ENCODE peak calls at places on chromosomes 6 and 20, in ten cellular contexts. Y, I, S, H, C, F, O, Q, M and G are unnamed samples.
A peak's percentile ranks its signal among the peaks of the same experiment; 100 is the strongest.

GRCh38 chr6:11755725-11756124 is 22.9 kb downstream of the ADTRP start:
- DNase-seq in Y (no peak), I (no peak), S (no peak), H (no peak), C (no peak), F (no peak), O (peak; percentile 43), Q (no peak), M (no peak), G (no peak)

GRCh38 chr20:49914310-49915117 is 815 bp downstream of the SPATA2 start:
- DNase-seq in Y (no peak), I (no peak), S (peak; percentile 39), H (no peak), C (no peak), F (no peak), O (peak; percentile 70), Q (no peak), M (no peak), G (no peak)

GRCh38 chr20:57503035-57503658 is 21.8 kb downstream of the CTCFL start:
- DNase-seq in Y (no peak), I (no peak), S (no peak), H (no peak), C (no peak), F (no peak), O (no peak), Q (no peak), M (no peak), G (no peak)

GRCh38 chr6:111154981-111155380 is 67.7 kb downstream of the SLC16A10 start:
- DNase-seq in Y (no peak), I (no peak), S (no peak), H (no peak), C (no peak), F (no peak), O (no peak), Q (no peak), M (no peak), G (no peak)

GRCh38 chr6:44061375-44062104 is 65.7 kb downstream of the MRPL14 start:
- DNase-seq in Y (no peak), I (no peak), S (no peak), H (no peak), C (no peak), F (no peak), O (peak; percentile 69), Q (no peak), M (no peak), G (no peak)

GRCh38 chr6:90350689-90351554 is 54.3 kb upstream of the BACH2 start:
- DNase-seq in Y (no peak), I (no peak), S (peak; percentile 47), H (peak; percentile 66), C (no peak), F (no peak), O (no peak), Q (no peak), M (no peak), G (no peak)

GRCh38 chr6:127902933-127903332 is 2.1 kb upstream of the THEMIS start:
- DNase-seq in Y (no peak), I (no peak), S (no peak), H (peak; percentile 19), C (no peak), F (no peak), O (no peak), Q (no peak), M (no peak), G (no peak)

GRCh38 chr20:36644713-36645109 is 1.3 kb downstream of the SLA2 start:
- DNase-seq in Y (no peak), I (no peak), S (no peak), H (no peak), C (no peak), F (no peak), O (peak; percentile 65), Q (no peak), M (no peak), G (no peak)

GRCh38 chr6:163170294-163170883 is 244.1 kb upstream of the QKI start:
- DNase-seq in Y (peak; percentile 45), I (no peak), S (peak; percentile 65), H (no peak), C (peak; percentile 59), F (no peak), O (peak; percentile 18), Q (no peak), M (peak; percentile 59), G (no peak)

GRCh38 chr6:134000443-134000842 is 47.4 kb downstream of the TBPL1 start:
- DNase-seq in Y (no peak), I (no peak), S (no peak), H (no peak), C (no peak), F (no peak), O (no peak), Q (no peak), M (no peak), G (no peak)
- H3K4me1 ChIP-seq in Y (no peaks in the 10 kb centered on the region), I (peaks cover 10% of the 10 kb centered on the region), S (peaks cover 3% of the 10 kb centered on the region), H (no peaks in the 10 kb centered on the region), C (peaks cover 2% of the 10 kb centered on the region), F (no peaks in the 10 kb centered on the region), O (no peaks in the 10 kb centered on the region), Q (peaks cover 2% of the 10 kb centered on the region), M (no peaks in the 10 kb centered on the region), G (peaks cover 16% of the 10 kb centered on the region)

DNA sequence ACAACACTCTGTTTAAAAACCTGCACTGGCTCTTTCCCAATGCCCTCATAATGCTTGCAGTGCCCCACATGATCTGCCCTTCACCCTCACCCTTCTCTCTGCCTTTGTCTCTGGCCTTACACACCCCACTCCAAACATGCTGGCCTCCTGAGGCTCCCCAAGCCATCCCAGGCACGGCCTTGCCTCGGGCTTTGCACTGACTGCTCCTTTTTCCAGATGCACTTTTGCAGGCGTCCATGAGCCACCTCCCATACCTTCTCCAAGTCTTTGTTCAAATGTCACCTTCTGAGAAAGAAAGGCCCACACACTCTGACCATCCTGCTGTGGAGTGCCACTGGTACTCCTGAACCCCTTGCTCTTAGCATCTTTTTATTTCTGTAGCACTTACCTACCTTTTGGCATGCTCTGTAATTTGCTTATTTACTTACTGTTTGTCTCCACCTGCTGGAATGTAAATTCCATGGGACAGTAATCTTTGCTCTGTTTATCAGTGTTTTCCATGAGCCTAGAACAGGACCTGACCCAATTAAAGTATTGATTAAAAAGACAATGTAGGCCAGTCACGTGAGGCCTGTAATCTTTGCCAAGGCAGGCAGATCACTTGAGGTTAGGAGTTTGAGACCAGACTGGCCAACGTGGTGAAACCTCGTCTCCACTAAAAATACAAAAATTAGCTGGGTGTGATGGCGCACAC is 30.7 kb downstream of the GFRA4 start:
- DNase-seq in Y (no peak), I (no peak), S (no peak), H (no peak), C (no peak), F (no peak), O (no peak), Q (no peak), M (no peak), G (no peak)
- H3K27ac ChIP-seq in Y (no peak overlapping the region), I (no peak overlapping the region), S (no peak overlapping the region), H (no peak overlapping the region), C (no peak overlapping the region), F (no peak overlapping the region), O (no peak overlapping the region), Q (no peak overlapping the region), M (no peak overlapping the region), G (no peak overlapping the region)

GRCh38 chr6:97049254-97050004 is 124.9 kb downstream of the KLHL32 start:
- DNase-seq in Y (no peak), I (no peak), S (peak; percentile 12), H (no peak), C (no peak), F (no peak), O (peak; percentile 21), Q (peak; percentile 26), M (no peak), G (no peak)

GRCh38 chr6:97048771-97049170 is 124.2 kb downstream of the KLHL32 start:
- DNase-seq in Y (no peak), I (no peak), S (no peak), H (no peak), C (no peak), F (no peak), O (no peak), Q (no peak), M (no peak), G (no peak)

GRCh38 chr6:97052152-97052787 is 127.7 kb downstream of the KLHL32 start:
- DNase-seq in Y (no peak), I (no peak), S (no peak), H (no peak), C (no peak), F (no peak), O (no peak), Q (no peak), M (no peak), G (no peak)

GRCh38 chr6:97055743-97056142 is 131.2 kb downstream of the KLHL32 start:
- DNase-seq in Y (peak; percentile 36), I (no peak), S (no peak), H (no peak), C (no peak), F (no peak), O (no peak), Q (no peak), M (no peak), G (no peak)

DNA sequence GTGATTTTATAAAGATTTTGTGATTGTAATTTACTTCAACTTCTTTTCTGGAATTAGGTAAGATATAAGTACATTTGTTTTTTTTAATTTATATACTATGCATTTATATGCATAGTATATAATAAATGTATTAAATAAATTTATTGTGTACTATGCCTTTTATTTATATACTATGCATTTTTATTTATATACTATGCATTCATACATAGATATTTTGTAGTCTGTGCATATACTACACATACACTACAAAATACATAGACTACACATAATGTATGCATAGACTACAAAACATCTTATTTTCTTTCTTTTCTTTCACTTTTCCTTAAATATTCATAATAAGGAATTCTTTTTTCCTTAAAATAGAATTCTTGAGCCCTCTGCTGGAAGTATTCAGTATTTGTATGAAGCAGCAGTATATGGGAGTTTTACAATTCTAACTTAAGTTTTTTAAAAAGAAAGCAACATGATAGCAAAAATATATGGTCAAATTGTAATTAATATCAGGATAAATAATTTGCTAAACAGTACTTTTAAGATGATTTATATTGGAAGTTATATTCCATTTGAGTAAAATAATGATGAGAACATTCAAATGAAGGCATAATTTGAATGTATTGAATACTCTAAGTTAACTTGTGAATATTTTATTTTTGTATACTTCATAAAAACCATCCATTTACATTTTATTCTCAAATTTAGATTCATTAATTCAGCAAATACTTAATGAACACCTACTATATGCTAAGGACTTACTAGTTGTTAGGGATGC is 129.3 kb downstream of the KLHL32 start:
- DNase-seq in Y (peak; percentile 26), I (no peak), S (peak; percentile 16), H (no peak), C (no peak), F (no peak), O (peak; percentile 51), Q (peak; percentile 26), M (no peak), G (no peak)
- H3K27me3 ChIP-seq in Y (no peaks in the 10 kb centered on the region), I (no peaks in the 10 kb centered on the region), S (peaks cover 4% of the 10 kb centered on the region), H (no peaks in the 10 kb centered on the region), C (no peaks in the 10 kb centered on the region), F (no peaks in the 10 kb centered on the region), O (peaks cover 7% of the 10 kb centered on the region), Q (no peaks in the 10 kb centered on the region), M (no peaks in the 10 kb centered on the region), G (peaks cover 7% of the 10 kb centered on the region)

DNA sequence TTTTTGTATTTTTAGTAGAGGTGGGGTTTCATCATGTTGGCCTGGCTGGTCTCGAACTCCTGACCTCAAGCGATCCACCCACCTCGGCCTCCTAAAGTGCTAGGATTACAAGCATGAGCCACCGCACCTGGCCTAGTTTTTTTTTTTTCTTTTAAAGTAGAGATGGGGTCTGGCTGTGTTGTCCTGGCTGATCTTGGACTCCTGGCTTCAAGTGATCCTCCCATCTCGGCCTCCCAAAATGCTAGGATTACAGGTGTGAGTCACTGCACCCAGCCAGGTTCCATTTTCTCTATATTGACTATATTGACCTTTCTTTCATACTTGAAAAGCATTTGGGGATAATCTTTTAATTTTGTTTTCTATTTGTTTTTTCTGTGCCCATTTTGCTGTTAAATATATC is 13.3 kb downstream of the PANK2 start:
- DNase-seq in Y (no peak), I (no peak), S (no peak), H (no peak), C (no peak), F (no peak), O (no peak), Q (no peak), M (no peak), G (no peak)
- H3K4me1 ChIP-seq in Y (peaks cover 18% of the 10 kb centered on the region), I (peaks cover 30% of the 10 kb centered on the region), S (peaks cover 3% of the 10 kb centered on the region), H (peaks cover 44% of the 10 kb centered on the region), C (no peaks in the 10 kb centered on the region), F (peaks cover 12% of the 10 kb centered on the region), O (peaks cover 54% of the 10 kb centered on the region), Q (no peaks in the 10 kb centered on the region), M (peaks cover 37% of the 10 kb centered on the region), G (peaks cover 45% of the 10 kb centered on the region)